ENCODE peak calls at places on chromosomes 3 and 15, in six cellular contexts. L is Caco-2; I is CD8-positive, alpha-beta memory T cell; W is small intestine; Z is trophoblast cell; F is sigmoid colon. J is an unnamed sample.
A peak's percentile ranks its signal among the peaks of the same experiment; 100 is the strongest.

GRCh38 chr3:171218069-171218468 is 191.5 kb upstream of the SLC2A2 start:
- DNase-seq in L (no peak), I (no peak), W (no peak), F (no peak), Z (no peak), J (no peak)

GRCh38 chr15:35827156-35827555 is 281.2 kb upstream of the DPH6 start:
- DNase-seq in F (no peak), Z (peak; percentile 26), I (no peak), W (no peak), L (no peak), J (no peak)

GRCh38 chr3:111252795-111253194 is 181.2 kb downstream of the NECTIN3 start:
- DNase-seq in I (no peak), F (no peak), L (peak; percentile 38), W (peak; percentile 18), Z (peak; percentile 17), J (peak; percentile 11)

GRCh38 chr3:171687064-171687463 is 123.2 kb downstream of the PLD1 start:
- DNase-seq in L (no peak), W (no peak), I (no peak), F (no peak), Z (no peak), J (no peak)

GRCh38 chr15:51642696-51643095 is 20.1 kb upstream of the DMXL2 start:
- DNase-seq in F (no peak), L (no peak), W (no peak), I (no peak), Z (no peak), J (no peak)

GRCh38 chr15:29938701-29939340 is 116.6 kb upstream of the TJP1 start:
- DNase-seq in F (no peak), I (no peak), W (peak; percentile 16), Z (no peak), L (no peak), J (no peak)

GRCh38 chr3:184568918-184569829 is 7.6 kb downstream of the EPHB3 start:
- DNase-seq in L (no peak), W (no peak), Z (no peak), F (peak; percentile 95), I (no peak), J (peak; percentile 71)

GRCh38 chr3:21599890-21600289 is 151.1 kb downstream of the ZNF385D start:
- DNase-seq in Z (no peak), F (no peak), L (no peak), W (no peak), I (no peak), J (no peak)

GRCh38 chr15:71603379-71603778 is 207.0 kb upstream of the NR2E3 start:
- DNase-seq in F (no peak), Z (no peak), W (no peak), L (no peak), I (no peak), J (no peak)

GRCh38 chr3:35639251-35640185 is at the start of gene ARPP21:
- DNase-seq in Z (no peak), I (no peak), W (no peak), L (no peak), F (peak; percentile 46), J (peak; percentile 12)

GRCh38 chr3:127745656-127746399 is 73.1 kb downstream of the ABTB1 start:
- DNase-seq in L (no peak), Z (no peak), W (no peak), F (no peak), I (no peak), J (no peak)

GRCh38 chr3:8557298-8557697 is 55.7 kb downstream of the LMCD1 start:
- DNase-seq in L (no peak), Z (no peak), F (peak; percentile 75), I (no peak), W (no peak), J (peak; percentile 24)

GRCh38 chr3:172202797-172203196 is 163.4 kb downstream of the FNDC3B start:
- DNase-seq in F (no peak), L (no peak), I (no peak), W (no peak), Z (no peak), J (no peak)

GRCh38 chr3:115800489-115801080 is 177.3 kb downstream of the GAP43 start:
- DNase-seq in F (no peak), I (no peak), W (no peak), L (no peak), Z (no peak), J (no peak)

GRCh38 chr15:96838088-96838487 is 507.6 kb downstream of the NR2F2 start:
- DNase-seq in Z (peak; percentile 5), F (no peak), I (no peak), W (no peak), L (no peak), J (no peak)

GRCh38 chr3:141738636-141739363 is 702 bp downstream of the RNF7 start:
- DNase-seq in L (no peak), F (no peak), I (peak; percentile 5), Z (no peak), W (peak; percentile 84), J (peak; percentile 8)

DNA sequence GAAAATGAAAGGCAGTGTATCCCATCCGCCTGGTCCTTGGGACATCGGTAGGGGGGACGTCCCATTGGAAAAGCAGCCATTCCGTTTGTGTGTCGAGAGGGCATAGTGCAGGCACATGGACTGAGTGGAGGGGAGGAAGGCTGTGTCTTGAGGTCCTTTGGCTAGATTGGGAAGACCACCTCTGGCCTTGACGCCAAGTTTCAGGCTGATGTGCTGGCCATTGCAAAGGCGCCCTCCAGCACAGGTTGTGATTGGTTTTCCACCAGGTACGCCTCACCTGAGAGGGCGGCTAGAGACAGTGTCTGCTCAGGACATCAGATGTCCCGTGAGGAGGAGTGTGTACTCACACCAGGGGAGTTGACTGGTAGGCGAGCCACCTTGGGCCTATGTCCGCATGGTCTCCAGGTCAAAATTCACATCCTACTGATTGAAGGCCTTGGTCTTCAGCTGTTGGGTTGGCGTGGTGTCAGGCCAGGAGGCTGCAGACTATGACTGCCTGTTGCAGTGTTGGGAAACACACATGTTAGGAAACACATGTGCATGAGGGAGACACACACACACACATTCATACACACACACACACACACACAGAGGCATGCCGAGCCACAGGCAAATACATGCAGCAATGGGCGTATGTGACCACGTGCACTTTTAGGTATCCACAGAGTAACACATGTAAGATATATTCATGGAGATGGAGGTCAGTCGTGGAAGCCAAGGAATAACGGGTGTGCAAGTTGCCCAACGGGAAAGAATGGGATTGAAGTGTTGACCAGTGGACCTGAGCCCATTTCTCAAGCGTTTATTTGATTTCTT is 98.4 kb downstream of the SNRPN start:
- DNase-seq in I (no peak), Z (no peak), F (peak; percentile 29), W (no peak), L (no peak), J (peak; percentile 8)
- H3K9me3 ChIP-seq in I (peaks cover 86% of the 10 kb centered on the region), Z (peaks cover 84% of the 10 kb centered on the region), F (peaks cover 98% of the 10 kb centered on the region), W (peaks cover 21% of the 10 kb centered on the region), L (peaks cover 81% of the 10 kb centered on the region), J (peaks cover 97% of the 10 kb centered on the region)

DNA sequence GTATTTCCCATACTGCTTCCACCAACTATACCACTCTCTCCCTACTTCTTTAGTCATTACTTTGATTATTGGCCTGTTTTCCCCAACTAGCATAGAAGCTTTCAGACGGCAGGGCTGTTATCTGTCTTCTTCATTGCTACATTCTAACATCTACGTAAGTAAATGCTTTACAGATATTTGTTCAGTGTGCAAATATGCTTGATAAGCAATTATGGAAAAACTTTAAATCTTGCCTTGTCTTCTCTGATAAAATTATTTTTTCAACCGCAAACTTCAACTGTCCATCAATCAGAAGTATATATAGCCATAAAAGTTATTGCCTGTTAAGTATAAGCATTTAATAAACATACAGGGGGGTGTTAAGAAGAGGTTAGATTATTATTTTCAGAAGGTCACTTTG is 35.7 kb downstream of the ZDHHC23 start:
- DNase-seq in I (no peak), L (no peak), Z (no peak), F (no peak), W (no peak), J (no peak)
- H3K9me3 ChIP-seq in I (no peaks in the 10 kb centered on the region), L (no peaks in the 10 kb centered on the region), Z (no peaks in the 10 kb centered on the region), F (no peaks in the 10 kb centered on the region), W (no peaks in the 10 kb centered on the region), J (no peaks in the 10 kb centered on the region)

GRCh38 chr15:25184356-25185155 is 229.8 kb downstream of the SNRPN start:
- DNase-seq in I (no peak), W (no peak), F (peak; percentile 24), L (peak; percentile 19), Z (no peak), J (no peak)

GRCh38 chr15:25185156-25185710 is 230.4 kb downstream of the SNRPN start:
- DNase-seq in W (no peak), F (peak; percentile 27), L (peak; percentile 21), Z (no peak), I (no peak), J (no peak)

GRCh38 chr15:25186906-25187645 is 232.3 kb downstream of the SNRPN start:
- DNase-seq in L (no peak), F (no peak), I (no peak), W (no peak), Z (no peak), J (no peak)

GRCh38 chr15:25186411-25186810 is 231.6 kb downstream of the SNRPN start:
- DNase-seq in I (no peak), F (peak; percentile 46), W (no peak), L (no peak), Z (no peak), J (no peak)

GRCh38 chr15:25185791-25186190 is 231.0 kb downstream of the SNRPN start:
- DNase-seq in F (peak; percentile 53), W (no peak), I (no peak), L (peak; percentile 30), Z (no peak), J (no peak)
- H3K9me3 ChIP-seq in F (peaks cover 5% of the 10 kb centered on the region), W (peaks cover 11% of the 10 kb centered on the region), I (no peaks in the 10 kb centered on the region), L (peaks cover 48% of the 10 kb centered on the region), Z (peaks cover 93% of the 10 kb centered on the region), J (no peaks in the 10 kb centered on the region)

GRCh38 chr3:29170894-29171582 is 109.8 kb upstream of the RBMS3 start:
- DNase-seq in F (no peak), Z (no peak), L (peak; percentile 48), W (no peak), I (no peak), J (no peak)
- H3K9me3 ChIP-seq in F (no peaks in the 10 kb centered on the region), Z (no peaks in the 10 kb centered on the region), L (no peaks in the 10 kb centered on the region), W (no peaks in the 10 kb centered on the region), I (no peaks in the 10 kb centered on the region), J (no peaks in the 10 kb centered on the region)

GRCh38 chr3:177942911-177943310 is 593.3 kb upstream of the KCNMB2 start:
- DNase-seq in Z (no peak), F (no peak), L (no peak), W (no peak), I (no peak), J (no peak)
- H3K9me3 ChIP-seq in Z (no peaks in the 10 kb centered on the region), F (no peaks in the 10 kb centered on the region), L (no peaks in the 10 kb centered on the region), W (no peaks in the 10 kb centered on the region), I (no peaks in the 10 kb centered on the region), J (no peaks in the 10 kb centered on the region)

J was measured in body of pancreas.